ENCODE peak calls at places on chromosomes 2 and 18, in six cellular contexts. G is adrenal gland, O is retinal pigment epithelial cell, J is psoas muscle, I is GM12865, H is coronary artery. A is an unnamed sample.

GRCh38 chr2:212842544-212843185 is 304.1 kb upstream of the ERBB4 start:
- DNase-seq in G (no peak), O (peak; percentile 69), J (no peak), I (no peak), H (no peak), A (no peak)

GRCh38 chr2:178863856-178864620 is 56.8 kb upstream of the TTN start:
- DNase-seq in G (peak; percentile 33), O (no peak), J (peak; percentile 89), I (no peak), H (peak; percentile 82), A (no peak)

GRCh38 chr2:74441690-74442482 is at the start of gene RTKN:
- DNase-seq in G (no peak), O (no peak), J (no peak), I (no peak), H (no peak), A (peak; percentile 25)

GRCh38 chr18:58793361-58793760 is 71.3 kb upstream of the ZNF532 start:
- DNase-seq in G (no peak), O (no peak), J (peak; percentile 87), I (no peak), H (no peak), A (peak; percentile 63)

GRCh38 chr2:101111917-101112771 is 39.0 kb downstream of the TBC1D8 start:
- DNase-seq in G (no peak), O (peak; percentile 5), J (peak; percentile 71), I (no peak), H (no peak), A (no peak)

GRCh38 chr2:141611981-141612380 is 518.8 kb downstream of the LRP1B start:
- DNase-seq in G (no peak), O (no peak), J (no peak), I (no peak), H (no peak), A (no peak)

GRCh38 chr2:209331291-209331844 is 92.5 kb upstream of the MAP2 start:
- DNase-seq in G (no peak), O (peak; percentile 31), J (no peak), I (peak; percentile 24), H (no peak), A (peak; percentile 33)

GRCh38 chr18:55251186-55251995 is 292.1 kb upstream of the CCDC68 start:
- DNase-seq in G (no peak), O (no peak), J (no peak), I (peak; percentile 68), H (no peak), A (no peak)

GRCh38 chr2:42171396-42171971 is 2.3 kb downstream of the EML4 start:
- DNase-seq in G (no peak), O (no peak), J (no peak), I (peak; percentile 80), H (no peak), A (no peak)

GRCh38 chr18:28584726-28585125 is 407.8 kb upstream of the CDH2 start:
- DNase-seq in G (no peak), O (peak; percentile 85), J (no peak), I (no peak), H (no peak), A (no peak)

GRCh38 chr2:228600265-228600664 is 418.8 kb upstream of the SPHKAP start:
- DNase-seq in G (no peak), O (peak; percentile 34), J (no peak), I (no peak), H (no peak), A (no peak)

GRCh38 chr18:45321520-45321919 is 293.8 kb upstream of the SLC14A2 start:
- DNase-seq in G (no peak), O (no peak), J (peak; percentile 79), I (no peak), H (no peak), A (no peak)

GRCh38 chr2:111710085-111710484 is 173.9 kb downstream of the ANAPC1 start:
- DNase-seq in G (no peak), O (no peak), J (no peak), I (no peak), H (no peak), A (no peak)

GRCh38 chr2:235595420-235596010 is 101.7 kb downstream of the AGAP1 start:
- DNase-seq in G (peak; percentile 78), O (no peak), J (peak; percentile 80), I (peak; percentile 56), H (no peak), A (peak; percentile 36)

GRCh38 chr2:56654936-56655335 is 471.1 kb downstream of the CCDC85A start:
- DNase-seq in G (no peak), O (no peak), J (no peak), I (no peak), H (no peak), A (no peak)

GRCh38 chr2:109614715-109615636 is 812 bp downstream of the SOWAHC start:
- DNase-seq in G (peak; percentile 9), O (no peak), J (peak; percentile 54), I (no peak), H (peak; percentile 80), A (no peak)

GRCh38 chr2:109615637-109616144 is 1.5 kb downstream of the SOWAHC start:
- DNase-seq in G (no peak), O (no peak), J (no peak), I (no peak), H (no peak), A (no peak)

GRCh38 chr2:109613922-109614714 is at the start of the genes SEPTIN10 and SOWAHC:
- DNase-seq in G (peak; percentile 97), O (peak; percentile 96), J (peak; percentile 98), I (peak; percentile 97), H (peak; percentile 98), A (peak; percentile 63)

GRCh38 chr2:109612991-109613921 is 510 bp downstream of the SEPTIN10 start:
- DNase-seq in G (peak; percentile 65), O (no peak), J (peak; percentile 82), I (peak; percentile 60), H (peak; percentile 82), A (no peak)

GRCh38 chr2:109616184-109616583 is 2.0 kb downstream of the SOWAHC start:
- DNase-seq in G (no peak), O (no peak), J (no peak), I (no peak), H (no peak), A (no peak)
- H3K4me3 ChIP-seq in G (no peak overlapping the region), O (no peak overlapping the region), J (no peak overlapping the region), I (peak overlapping the region; percentile 50), H (peak overlapping the region; percentile 90), A (no peak overlapping the region)

GRCh38 chr2:237786936-237787335 is 11.6 kb upstream of the RBM44 start:
- DNase-seq in G (no peak), O (no peak), J (no peak), I (no peak), H (no peak), A (no peak)

GRCh38 chr2:237791977-237792727 is 6.4 kb upstream of the RBM44 start:
- DNase-seq in G (no peak), O (no peak), J (no peak), I (no peak), H (no peak), A (no peak)

DNA sequence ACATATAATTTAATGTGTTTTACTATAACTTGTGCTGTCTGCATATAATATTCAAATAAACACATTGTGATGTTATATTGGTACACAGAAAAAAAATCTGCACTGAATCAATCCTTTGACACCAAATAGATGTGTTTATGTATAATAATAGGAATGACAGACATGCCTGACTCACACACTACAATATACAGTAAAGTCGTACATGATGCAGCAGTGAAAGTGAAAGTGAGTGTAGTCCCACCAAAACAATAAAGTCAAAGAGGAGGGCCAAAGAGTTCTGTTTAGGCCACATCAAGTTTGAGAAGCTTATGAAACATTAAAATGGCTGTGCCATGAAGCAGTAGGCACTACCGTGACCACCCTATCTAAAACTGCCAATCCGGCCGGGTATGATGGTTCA is 8.2 kb upstream of the RBM44 start:
- DNase-seq in G (no peak), O (no peak), J (no peak), I (no peak), H (no peak), A (no peak)
- TF ChIP-seq CTCF in G (no peak), O (no peak), J (no peak), I (no peak), H (no peak), A (no peak)

DNA sequence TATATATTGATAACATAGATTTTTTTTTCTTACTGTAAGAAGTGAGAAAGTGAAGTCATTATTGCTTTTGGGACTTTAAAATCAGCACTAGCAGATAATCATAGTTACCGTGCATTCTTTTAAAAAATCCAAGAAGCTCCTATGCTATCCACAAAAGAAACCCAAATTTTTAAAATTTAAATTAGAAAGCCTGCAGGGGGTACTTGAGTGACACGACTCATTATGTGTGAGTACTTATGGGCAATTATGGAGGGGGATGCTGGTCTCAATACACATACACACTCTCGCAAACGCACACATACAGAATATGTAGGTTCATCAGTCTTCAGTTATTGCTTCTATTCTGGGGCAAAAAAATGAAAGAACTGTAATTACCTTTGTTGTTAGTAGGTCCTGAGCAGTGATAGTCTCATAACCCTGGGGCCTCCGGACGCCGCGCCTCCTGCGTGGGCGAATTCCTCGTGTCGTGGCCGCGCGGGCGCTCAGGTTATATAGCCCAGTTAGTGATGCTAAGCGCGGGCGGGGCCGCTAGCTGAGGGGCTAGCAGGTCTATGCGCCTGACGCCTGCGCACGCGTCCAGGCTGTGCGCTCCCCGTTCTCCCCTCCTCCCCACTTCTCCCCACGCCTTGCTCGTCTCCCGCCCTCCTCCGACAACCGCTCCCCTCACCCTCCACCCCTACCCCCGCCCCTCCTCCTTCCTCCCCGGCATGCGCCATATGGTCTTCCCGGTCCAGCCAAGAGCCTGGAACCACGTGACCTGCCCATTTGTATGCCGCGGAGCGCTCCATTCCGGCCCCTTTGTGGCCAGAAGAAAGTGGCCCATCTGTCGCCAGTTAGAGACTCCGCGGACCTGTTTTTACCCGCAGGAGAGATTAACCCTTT is at the start of gene NEUROD1:
- DNase-seq in G (no peak), O (no peak), J (no peak), I (peak; percentile 21), H (no peak), A (no peak)
- H3K4me3 ChIP-seq in G (no peak within 1 kb of the TSS), O (peak within 1 kb of the TSS; percentile 24), J (peak within 1 kb of the TSS; percentile 11), I (peak within 1 kb of the TSS; percentile 25), H (peak within 1 kb of the TSS; percentile 41), A (no peak within 1 kb of the TSS)

DNA sequence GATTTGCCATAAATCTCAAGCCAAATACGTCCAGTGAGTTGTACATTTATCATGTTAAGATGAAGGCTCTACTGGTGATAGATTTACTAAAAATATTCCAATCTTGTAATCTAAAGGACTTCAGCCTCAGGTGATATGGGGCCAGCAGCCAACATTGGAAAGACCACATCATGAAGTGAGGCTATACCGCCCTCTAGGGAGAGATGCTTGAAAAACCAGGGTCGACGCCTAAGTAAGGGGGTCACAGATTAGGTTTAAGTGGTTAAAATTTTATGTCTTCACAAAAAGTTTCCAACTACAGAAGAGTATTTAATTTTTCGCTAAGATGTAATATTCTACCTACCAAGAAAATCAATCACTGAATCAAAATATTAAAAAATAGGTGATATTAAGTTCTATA is 33.3 kb downstream of the DOCK10 start:
- DNase-seq in G (no peak), O (no peak), J (no peak), I (peak; percentile 37), H (no peak), A (no peak)
- TF ChIP-seq CTCF in G (no peak), O (peak; percentile 58), J (peak; percentile 16), I (peak; percentile 49), H (no peak), A (peak; percentile 51)

GRCh38 chr2:117587310-117587709 is 227.2 kb upstream of the DDX18 start:
- DNase-seq in G (no peak), O (no peak), J (no peak), I (no peak), H (no peak), A (no peak)
- H3K4me3 ChIP-seq in G (no peak overlapping the region), O (no peak overlapping the region), J (no peak overlapping the region), I (no peak overlapping the region), H (no peak overlapping the region), A (no peak overlapping the region)

A was measured in LNCaP clone FGC.